ENCODE peak calls at places on chromosomes 2 and 18, in ten cellular contexts. Y is A549, Q is GM23338, X is K562, B is fibroblast of lung, F is astrocyte, Z is neural progenitor cell, M is GM23248, G is HepG2, U is mammary epithelial cell. L is an unnamed sample.
A peak's percentile ranks its signal among the peaks of the same experiment; 100 is the strongest.

GRCh38 chr2:183010112-183010511 is 28.1 kb downstream of the NCKAP1 start:
- DNase-seq in Y (peak; percentile 52), X (peak; percentile 77), G (no peak), U (peak; percentile 9), Q (peak; percentile 86), Z (peak; percentile 65), M (peak; percentile 19), F (peak; percentile 60), B (peak; percentile 72), L (no peak)

GRCh38 chr2:62305421-62306176 is 109.7 kb downstream of the B3GNT2 start:
- DNase-seq in F (no peak), U (no peak), M (peak; percentile 16), G (no peak), Y (no peak), B (no peak), X (peak; percentile 71), Q (no peak), Z (no peak), L (no peak)

GRCh38 chr2:54597153-54597827 is 126.2 kb upstream of the EML6 start:
- DNase-seq in Z (no peak), U (no peak), M (no peak), F (peak; percentile 72), Y (no peak), X (no peak), B (peak; percentile 75), Q (no peak), G (no peak), L (no peak)

GRCh38 chr18:54205951-54206350 is 18.5 kb downstream of the MBD2 start:
- DNase-seq in G (no peak), B (peak; percentile 27), M (peak; percentile 16), U (no peak), F (peak; percentile 7), Y (no peak), Q (no peak), X (no peak), Z (no peak), L (no peak)

GRCh38 chr2:106536490-106536889 is 49.3 kb downstream of the CD8B2 start:
- DNase-seq in F (no peak), G (no peak), X (no peak), M (no peak), Y (no peak), Q (no peak), U (no peak), Z (no peak), B (no peak), L (peak; percentile 44)

GRCh38 chr2:54503192-54503591 is 47.1 kb downstream of the SPTBN1 start:
- DNase-seq in Q (peak; percentile 85), G (peak; percentile 52), Z (peak; percentile 80), B (no peak), X (peak; percentile 47), Y (peak; percentile 60), U (no peak), M (peak; percentile 43), F (no peak), L (peak; percentile 33)

GRCh38 chr18:44893045-44893706 is 212.5 kb downstream of the SETBP1 start:
- DNase-seq in U (no peak), G (no peak), Z (no peak), M (peak; percentile 55), Q (no peak), F (no peak), B (peak; percentile 17), Y (no peak), X (no peak), L (no peak)

GRCh38 chr2:239930378-239930777 is 94.8 kb downstream of the NDUFA10 start:
- DNase-seq in F (no peak), U (no peak), Y (no peak), Q (no peak), M (no peak), B (no peak), G (no peak), Z (no peak), X (no peak), L (no peak)

GRCh38 chr2:172109670-172110421 is 7.1 kb upstream of the DLX2 start:
- DNase-seq in M (no peak), Q (peak; percentile 56), F (no peak), G (no peak), X (no peak), U (no peak), Y (no peak), Z (peak; percentile 51), B (no peak), L (no peak)

GRCh38 chr2:78020500-78020899 is 498.3 kb upstream of the LRRTM4 start:
- DNase-seq in X (no peak), Y (no peak), M (no peak), F (no peak), U (no peak), G (no peak), Q (no peak), Z (no peak), B (no peak), L (no peak)

GRCh38 chr2:181281206-181281832 is 175.9 kb upstream of the ITGA4 start:
- DNase-seq in G (no peak), U (no peak), Q (no peak), F (peak; percentile 44), Z (no peak), B (peak; percentile 54), M (no peak), Y (no peak), X (no peak), L (peak; percentile 45)

GRCh38 chr2:206494061-206494460 is 50.7 kb downstream of the ADAM23 start:
- DNase-seq in U (no peak), M (no peak), F (no peak), Q (no peak), X (no peak), Y (no peak), Z (no peak), B (no peak), G (no peak), L (peak; percentile 54)

GRCh38 chr2:188292446-188293239 is 969 bp downstream of the GULP1 start:
- DNase-seq in Q (peak; percentile 90), Y (peak; percentile 94), Z (peak; percentile 91), B (peak; percentile 89), M (peak; percentile 80), U (peak; percentile 78), F (peak; percentile 86), X (peak; percentile 41), G (no peak), L (no peak)

GRCh38 chr2:152606081-152606480 is 111.2 kb downstream of the PRPF40A start:
- DNase-seq in F (no peak), X (no peak), G (no peak), Z (no peak), U (no peak), Q (no peak), B (no peak), M (peak; percentile 38), Y (no peak), L (no peak)

GRCh38 chr2:234293973-234294372 is 202.9 kb downstream of the ARL4C start:
- DNase-seq in Y (no peak), Z (no peak), G (no peak), M (no peak), F (no peak), B (no peak), X (no peak), Q (peak; percentile 63), U (peak; percentile 51), L (peak; percentile 22)

GRCh38 chr2:111654829-111655228 is 229.2 kb downstream of the ANAPC1 start:
- DNase-seq in U (no peak), F (no peak), M (no peak), B (no peak), Q (no peak), G (no peak), Z (no peak), Y (no peak), X (no peak), L (no peak)

GRCh38 chr18:77088977-77089795 is 43.4 kb downstream of the MBP start:
- DNase-seq in G (no peak), X (no peak), Z (no peak), Y (no peak), Q (peak; percentile 79), B (no peak), F (no peak), M (no peak), U (peak; percentile 83), L (no peak)

GRCh38 chr2:160371251-160372009 is 122.2 kb downstream of the RBMS1 start:
- DNase-seq in F (no peak), Q (no peak), Z (no peak), G (no peak), X (no peak), B (peak; percentile 55), M (peak; percentile 60), U (no peak), Y (no peak), L (no peak)

DNA sequence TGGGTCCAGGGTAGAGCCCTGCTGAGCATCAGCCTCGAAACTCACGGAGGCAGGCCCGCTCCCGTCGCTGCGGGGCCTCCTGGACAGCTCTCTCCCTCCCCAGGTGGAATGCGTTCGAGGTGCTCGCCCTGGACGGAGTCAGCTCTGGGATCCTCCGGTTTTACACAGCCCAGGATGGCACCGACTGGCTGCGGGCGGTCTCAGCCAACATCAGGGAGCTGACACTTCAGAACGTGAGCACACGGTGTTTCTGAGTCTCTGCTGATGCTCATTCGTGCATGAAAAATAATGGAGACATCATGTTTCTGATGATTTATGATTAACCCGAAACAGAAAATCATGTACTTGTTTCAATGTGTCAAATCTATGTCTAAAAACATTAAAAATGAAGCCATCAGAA is 175.5 kb upstream of the TPO start:
- DNase-seq in F (no peak), X (no peak), Q (no peak), Y (no peak), M (no peak), B (no peak), G (no peak), Z (no peak), U (no peak), L (no peak)
- H3K4me1 ChIP-seq in F (peaks cover 12% of the 10 kb centered on the region), X (no peaks in the 10 kb centered on the region), Q (no peaks in the 10 kb centered on the region), Y (no peaks in the 10 kb centered on the region), M (no peaks in the 10 kb centered on the region), B (no peaks in the 10 kb centered on the region), G (no peaks in the 10 kb centered on the region), Z (no peaks in the 10 kb centered on the region), U (no peaks in the 10 kb centered on the region), L (no peaks in the 10 kb centered on the region)

GRCh38 chr2:210004893-210005292 is 2.5 kb downstream of the RPE start:
- DNase-seq in Q (no peak), B (no peak), U (no peak), Z (no peak), F (no peak), Y (no peak), G (no peak), X (no peak), M (peak; percentile 16), L (no peak)
- H3K4me2 ChIP-seq in Q (no peak overlapping the region), B (peak overlapping the region; percentile 26), U (no peak overlapping the region), Z (no peak overlapping the region), F (peak overlapping the region; percentile 89), Y (peak overlapping the region; percentile 70), G (peak overlapping the region; percentile 86), X (no peak overlapping the region), M (peak overlapping the region; percentile 98), L (no peak overlapping the region)

GRCh38 chr2:30549096-30549495 is 102.0 kb downstream of the LCLAT1 start:
- DNase-seq in X (no peak), Q (no peak), G (no peak), B (no peak), F (no peak), M (no peak), U (no peak), Z (no peak), Y (no peak), L (no peak)

GRCh38 chr2:30548386-30548785 is 101.3 kb downstream of the LCLAT1 start:
- DNase-seq in U (no peak), F (no peak), Q (no peak), B (no peak), Z (no peak), Y (no peak), M (no peak), X (no peak), G (no peak), L (no peak)
- H3K27ac ChIP-seq in U (no peak overlapping the region), F (no peak overlapping the region), Q (no peak overlapping the region), B (no peak overlapping the region), Z (no peak overlapping the region), Y (no peak overlapping the region), M (no peak overlapping the region), X (no peak overlapping the region), G (no peak overlapping the region), L (no peak overlapping the region)

GRCh38 chr18:9931679-9932078 is 17.9 kb downstream of the VAPA start:
- DNase-seq in X (no peak), M (no peak), Y (no peak), Q (no peak), Z (no peak), B (no peak), G (no peak), F (no peak), U (no peak), L (no peak)
- H3K4me1 ChIP-seq in X (peaks cover 4% of the 10 kb centered on the region), M (peaks cover 19% of the 10 kb centered on the region), Y (peaks cover 62% of the 10 kb centered on the region), Q (peaks cover 31% of the 10 kb centered on the region), Z (peaks cover 22% of the 10 kb centered on the region), B (no peaks in the 10 kb centered on the region), G (peaks cover 67% of the 10 kb centered on the region), F (no peaks in the 10 kb centered on the region), U (peaks cover 37% of the 10 kb centered on the region), L (no peaks in the 10 kb centered on the region)

L was measured in MM.1S.